ENCODE peak calls at places on chromosomes 3 and 15, in seven cellular contexts. One of them, this sample, is unnamed.

GRCh38 chr15:25710184-25710583 is 152.9 kb downstream of the ATP10A start:
- DNase-seq in lower lobe of right lung: peak; percentile 69
- DNase-seq in upper lobe of right lung: peak; percentile 83
- DNase-seq in thoracic aorta: no peak
- DNase-seq in mammary epithelial cell: no peak
- DNase-seq in psoas muscle: peak; percentile 60
- DNase-seq in SK-N-SH: peak; percentile 72
- DNase-seq in this sample: peak; percentile 63

GRCh38 chr15:56759450-56759845 is 26.1 kb upstream of the ZNF280D start:
- DNase-seq in lower lobe of right lung: no peak
- DNase-seq in upper lobe of right lung: no peak
- DNase-seq in thoracic aorta: no peak
- DNase-seq in mammary epithelial cell: peak; percentile 91
- DNase-seq in psoas muscle: peak; percentile 44
- DNase-seq in SK-N-SH: no peak
- DNase-seq in this sample: peak; percentile 18

GRCh38 chr3:10370429-10370828 is 49.5 kb upstream of the SEC13 start:
- DNase-seq in lower lobe of right lung: no peak
- DNase-seq in upper lobe of right lung: no peak
- DNase-seq in thoracic aorta: no peak
- DNase-seq in mammary epithelial cell: no peak
- DNase-seq in psoas muscle: no peak
- DNase-seq in SK-N-SH: peak; percentile 46
- DNase-seq in this sample: no peak

GRCh38 chr15:36737430-36737891 is 158.0 kb downstream of the CDIN1 start:
- DNase-seq in lower lobe of right lung: no peak
- DNase-seq in upper lobe of right lung: no peak
- DNase-seq in thoracic aorta: no peak
- DNase-seq in mammary epithelial cell: peak; percentile 47
- DNase-seq in psoas muscle: no peak
- DNase-seq in SK-N-SH: no peak
- DNase-seq in this sample: no peak

GRCh38 chr15:64810499-64811326 is 14.7 kb downstream of the PIF1 start:
- DNase-seq in lower lobe of right lung: no peak
- DNase-seq in upper lobe of right lung: no peak
- DNase-seq in thoracic aorta: no peak
- DNase-seq in mammary epithelial cell: no peak
- DNase-seq in psoas muscle: no peak
- DNase-seq in SK-N-SH: peak; percentile 19
- DNase-seq in this sample: no peak

GRCh38 chr15:55289573-55290360 is at the start of gene RAB27A:
- DNase-seq in lower lobe of right lung: peak; percentile 87
- DNase-seq in upper lobe of right lung: peak; percentile 92
- DNase-seq in thoracic aorta: no peak
- DNase-seq in mammary epithelial cell: peak; percentile 76
- DNase-seq in psoas muscle: peak; percentile 71
- DNase-seq in SK-N-SH: peak; percentile 85
- DNase-seq in this sample: peak; percentile 41

GRCh38 chr3:157104928-157105652 is 54.9 kb downstream of the CCNL1 start:
- DNase-seq in lower lobe of right lung: no peak
- DNase-seq in upper lobe of right lung: no peak
- DNase-seq in thoracic aorta: no peak
- DNase-seq in mammary epithelial cell: no peak
- DNase-seq in psoas muscle: no peak
- DNase-seq in SK-N-SH: no peak
- DNase-seq in this sample: no peak

GRCh38 chr15:29466292-29466691 is 196.7 kb upstream of the NSMCE3 start:
- DNase-seq in lower lobe of right lung: no peak
- DNase-seq in upper lobe of right lung: no peak
- DNase-seq in thoracic aorta: no peak
- DNase-seq in mammary epithelial cell: no peak
- DNase-seq in psoas muscle: no peak
- DNase-seq in SK-N-SH: no peak
- DNase-seq in this sample: no peak

GRCh38 chr3:176296066-176296597 is 901.1 kb downstream of the TBL1XR1 start:
- DNase-seq in lower lobe of right lung: no peak
- DNase-seq in upper lobe of right lung: no peak
- DNase-seq in thoracic aorta: no peak
- DNase-seq in mammary epithelial cell: no peak
- DNase-seq in psoas muscle: no peak
- DNase-seq in SK-N-SH: no peak
- DNase-seq in this sample: no peak

GRCh38 chr3:116000315-116000714 is 377.0 kb downstream of the GAP43 start:
- DNase-seq in lower lobe of right lung: no peak
- DNase-seq in upper lobe of right lung: no peak
- DNase-seq in thoracic aorta: no peak
- DNase-seq in mammary epithelial cell: peak; percentile 95
- DNase-seq in psoas muscle: no peak
- DNase-seq in SK-N-SH: no peak
- DNase-seq in this sample: no peak

GRCh38 chr15:53576841-53577240 is 182.6 kb downstream of the WDR72 start:
- DNase-seq in lower lobe of right lung: no peak
- DNase-seq in upper lobe of right lung: no peak
- DNase-seq in thoracic aorta: no peak
- DNase-seq in mammary epithelial cell: peak; percentile 8
- DNase-seq in psoas muscle: no peak
- DNase-seq in SK-N-SH: no peak
- DNase-seq in this sample: no peak

GRCh38 chr3:117603097-117603496 is 893.5 kb downstream of the TUSC7 start:
- DNase-seq in lower lobe of right lung: no peak
- DNase-seq in upper lobe of right lung: no peak
- DNase-seq in thoracic aorta: no peak
- DNase-seq in mammary epithelial cell: no peak
- DNase-seq in psoas muscle: no peak
- DNase-seq in SK-N-SH: no peak
- DNase-seq in this sample: no peak

GRCh38 chr3:43366880-43367279 is 80.5 kb downstream of the SNRK start:
- DNase-seq in lower lobe of right lung: no peak
- DNase-seq in upper lobe of right lung: no peak
- DNase-seq in thoracic aorta: no peak
- DNase-seq in mammary epithelial cell: no peak
- DNase-seq in psoas muscle: no peak
- DNase-seq in SK-N-SH: no peak
- DNase-seq in this sample: no peak

GRCh38 chr3:113166719-113167492 is 44.5 kb upstream of the BOC start:
- DNase-seq in lower lobe of right lung: no peak
- DNase-seq in upper lobe of right lung: no peak
- DNase-seq in thoracic aorta: no peak
- DNase-seq in mammary epithelial cell: peak; percentile 34
- DNase-seq in psoas muscle: peak; percentile 29
- DNase-seq in SK-N-SH: peak; percentile 57
- DNase-seq in this sample: no peak

GRCh38 chr15:98070132-98070531 is 109.6 kb downstream of the ARRDC4 start:
- DNase-seq in lower lobe of right lung: no peak
- DNase-seq in upper lobe of right lung: no peak
- DNase-seq in thoracic aorta: no peak
- DNase-seq in mammary epithelial cell: no peak
- DNase-seq in psoas muscle: no peak
- DNase-seq in SK-N-SH: no peak
- DNase-seq in this sample: no peak

GRCh38 chr3:132378048-132378762 is 39.1 kb upstream of the DNAJC13 start:
- DNase-seq in lower lobe of right lung: no peak
- DNase-seq in upper lobe of right lung: no peak
- DNase-seq in thoracic aorta: no peak
- DNase-seq in mammary epithelial cell: no peak
- DNase-seq in psoas muscle: no peak
- DNase-seq in SK-N-SH: no peak
- DNase-seq in this sample: no peak

GRCh38 chr3:138329127-138329983 is at the start of gene NME9:
- DNase-seq in lower lobe of right lung: peak; percentile 94
- DNase-seq in upper lobe of right lung: peak; percentile 94
- DNase-seq in thoracic aorta: peak; percentile 68
- DNase-seq in mammary epithelial cell: peak; percentile 52
- DNase-seq in psoas muscle: peak; percentile 86
- DNase-seq in SK-N-SH: peak; percentile 97
- DNase-seq in this sample: peak; percentile 93

GRCh38 chr3:102441832-102442231 is 7.0 kb downstream of the ZPLD1 start:
- DNase-seq in lower lobe of right lung: no peak
- DNase-seq in upper lobe of right lung: no peak
- DNase-seq in thoracic aorta: no peak
- DNase-seq in mammary epithelial cell: no peak
- DNase-seq in psoas muscle: no peak
- DNase-seq in SK-N-SH: no peak
- DNase-seq in this sample: no peak

GRCh38 chr3:30470566-30470965 is 135.8 kb upstream of the TGFBR2 start:
- DNase-seq in lower lobe of right lung: no peak
- DNase-seq in upper lobe of right lung: no peak
- DNase-seq in thoracic aorta: no peak
- DNase-seq in mammary epithelial cell: no peak
- DNase-seq in psoas muscle: no peak
- DNase-seq in SK-N-SH: no peak
- DNase-seq in this sample: no peak
- H3K4me3 ChIP-seq in lower lobe of right lung: no peak overlapping the region
- H3K4me3 ChIP-seq in upper lobe of right lung: no peak overlapping the region
- H3K4me3 ChIP-seq in thoracic aorta: no peak overlapping the region
- H3K4me3 ChIP-seq in mammary epithelial cell: no peak overlapping the region
- H3K4me3 ChIP-seq in psoas muscle: no peak overlapping the region
- H3K4me3 ChIP-seq in SK-N-SH: no peak overlapping the region
- H3K4me3 ChIP-seq in this sample: no peak overlapping the region

DNA sequence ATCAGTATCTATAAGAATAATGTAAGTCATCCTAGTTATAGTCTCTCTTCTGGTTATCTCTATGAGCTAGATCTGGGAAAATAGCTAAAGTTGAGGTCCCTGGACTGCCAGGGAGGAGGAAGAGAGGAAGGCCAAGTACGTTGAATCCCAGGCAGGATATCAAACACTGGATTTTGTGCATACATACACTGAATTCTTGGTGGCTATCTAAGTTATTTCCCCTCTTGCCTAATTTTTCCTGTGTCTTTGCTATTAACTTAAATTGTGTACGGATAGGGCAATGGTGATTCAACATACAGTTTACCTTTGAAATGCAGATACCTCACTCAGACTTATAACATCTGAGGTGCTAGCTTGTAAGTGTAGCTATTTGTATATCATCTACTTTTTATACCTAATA is 27.2 kb downstream of the FBXO22 start:
- DNase-seq in lower lobe of right lung: no peak
- DNase-seq in upper lobe of right lung: no peak
- DNase-seq in thoracic aorta: no peak
- DNase-seq in mammary epithelial cell: no peak
- DNase-seq in psoas muscle: no peak
- DNase-seq in SK-N-SH: no peak
- DNase-seq in this sample: no peak
- H3K36me3 ChIP-seq in lower lobe of right lung: peaks cover 51% of the 10 kb centered on the region
- H3K36me3 ChIP-seq in upper lobe of right lung: peaks cover 56% of the 10 kb centered on the region
- H3K36me3 ChIP-seq in thoracic aorta: peaks cover 15% of the 10 kb centered on the region
- H3K36me3 ChIP-seq in mammary epithelial cell: peaks cover 40% of the 10 kb centered on the region
- H3K36me3 ChIP-seq in psoas muscle: peaks cover 43% of the 10 kb centered on the region
- H3K36me3 ChIP-seq in SK-N-SH: peaks cover 78% of the 10 kb centered on the region
- H3K36me3 ChIP-seq in this sample: no peaks in the 10 kb centered on the region

DNA sequence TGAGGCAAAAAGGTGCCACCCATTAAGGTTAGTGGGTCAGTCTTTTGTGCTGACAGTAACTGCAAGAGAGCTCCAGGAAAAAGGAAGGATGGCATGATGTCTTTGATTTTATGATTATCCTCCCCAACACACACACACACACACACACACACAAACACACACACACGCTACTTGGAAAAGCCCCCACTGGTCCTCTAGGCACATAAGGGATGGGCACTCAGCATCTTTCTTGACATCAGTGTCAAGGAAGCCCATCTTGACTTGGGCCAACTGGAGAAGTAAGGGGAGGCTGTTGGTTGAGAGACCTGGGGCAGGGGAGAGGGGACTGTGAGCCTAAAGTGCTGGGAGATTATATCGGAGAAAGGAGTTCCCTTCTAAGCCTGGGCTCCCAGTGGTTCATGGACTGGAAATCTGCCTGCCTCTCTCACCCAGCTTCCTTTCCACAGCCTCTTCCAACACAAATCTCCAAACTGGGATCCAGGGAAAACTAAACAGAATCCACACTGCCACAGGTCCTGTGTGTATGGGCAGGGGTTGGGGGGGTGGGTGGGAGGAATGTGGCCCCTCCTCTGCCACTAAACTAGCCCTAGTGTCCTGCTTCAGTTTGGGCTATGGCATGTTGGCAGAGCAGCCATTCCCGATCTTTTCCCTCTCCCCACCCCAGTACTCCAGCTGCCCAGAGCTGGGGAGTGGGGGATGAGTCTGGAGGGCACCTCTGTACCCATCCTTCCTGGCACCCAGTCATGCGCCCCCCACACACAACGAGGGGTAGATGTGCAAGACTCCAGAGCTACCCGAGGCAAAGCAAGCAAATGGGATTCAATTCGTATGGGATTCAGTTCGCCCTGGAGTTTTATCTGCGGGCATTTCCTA is 1.6 kb downstream of the AMOTL2 start:
- DNase-seq in lower lobe of right lung: no peak
- DNase-seq in upper lobe of right lung: peak; percentile 56
- DNase-seq in thoracic aorta: no peak
- DNase-seq in mammary epithelial cell: no peak
- DNase-seq in psoas muscle: no peak
- DNase-seq in SK-N-SH: no peak
- DNase-seq in this sample: no peak
- H3K4me3 ChIP-seq in lower lobe of right lung: peak overlapping the region; percentile 80
- H3K4me3 ChIP-seq in upper lobe of right lung: peak overlapping the region; percentile 82
- H3K4me3 ChIP-seq in thoracic aorta: peak overlapping the region; percentile 93
- H3K4me3 ChIP-seq in mammary epithelial cell: peak overlapping the region; percentile 79
- H3K4me3 ChIP-seq in psoas muscle: peak overlapping the region; percentile 86
- H3K4me3 ChIP-seq in SK-N-SH: peak overlapping the region; percentile 80
- H3K4me3 ChIP-seq in this sample: peak overlapping the region; percentile 70

GRCh38 chr3:183984749-183985729 is 32.6 kb downstream of the ABCC5 start:
- DNase-seq in lower lobe of right lung: no peak
- DNase-seq in upper lobe of right lung: no peak
- DNase-seq in thoracic aorta: no peak
- DNase-seq in mammary epithelial cell: no peak
- DNase-seq in psoas muscle: no peak
- DNase-seq in SK-N-SH: no peak
- DNase-seq in this sample: no peak

GRCh38 chr3:183987014-183987600 is 30.6 kb downstream of the ABCC5 start:
- DNase-seq in lower lobe of right lung: no peak
- DNase-seq in upper lobe of right lung: no peak
- DNase-seq in thoracic aorta: no peak
- DNase-seq in mammary epithelial cell: no peak
- DNase-seq in psoas muscle: no peak
- DNase-seq in SK-N-SH: no peak
- DNase-seq in this sample: no peak

GRCh38 chr3:183980408-183980807 is 37.3 kb downstream of the ABCC5 start:
- DNase-seq in lower lobe of right lung: no peak
- DNase-seq in upper lobe of right lung: no peak
- DNase-seq in thoracic aorta: no peak
- DNase-seq in mammary epithelial cell: no peak
- DNase-seq in psoas muscle: peak; percentile 53
- DNase-seq in SK-N-SH: no peak
- DNase-seq in this sample: no peak

GRCh38 chr3:183981990-183982658 is 35.6 kb downstream of the ABCC5 start:
- DNase-seq in lower lobe of right lung: no peak
- DNase-seq in upper lobe of right lung: no peak
- DNase-seq in thoracic aorta: no peak
- DNase-seq in mammary epithelial cell: no peak
- DNase-seq in psoas muscle: no peak
- DNase-seq in SK-N-SH: no peak
- DNase-seq in this sample: no peak

DNA sequence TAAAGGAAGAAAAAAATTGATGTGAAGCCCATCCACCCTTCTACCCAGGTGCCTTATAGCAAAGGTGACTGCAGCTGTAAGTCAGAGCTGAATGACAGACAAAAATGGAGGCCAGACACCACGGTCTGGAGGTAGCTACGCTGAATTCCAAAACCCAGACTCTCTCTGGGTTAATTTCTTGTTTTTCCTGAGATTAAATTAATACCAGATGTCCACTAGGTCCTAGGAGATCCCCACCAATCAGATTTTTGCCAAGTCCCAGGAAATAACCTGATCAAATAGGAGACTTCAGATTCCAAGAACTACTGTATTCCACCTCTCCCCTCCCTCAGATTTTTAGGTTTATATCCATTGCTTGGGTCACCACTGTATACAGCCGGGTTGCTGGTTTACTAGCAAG is 33.3 kb downstream of the ABCC5 start:
- DNase-seq in lower lobe of right lung: no peak
- DNase-seq in upper lobe of right lung: no peak
- DNase-seq in thoracic aorta: no peak
- DNase-seq in mammary epithelial cell: no peak
- DNase-seq in psoas muscle: no peak
- DNase-seq in SK-N-SH: peak; percentile 70
- DNase-seq in this sample: no peak
- H3K36me3 ChIP-seq in lower lobe of right lung: peaks cover 87% of the 10 kb centered on the region
- H3K36me3 ChIP-seq in upper lobe of right lung: peaks cover 58% of the 10 kb centered on the region
- H3K36me3 ChIP-seq in thoracic aorta: peaks cover 37% of the 10 kb centered on the region
- H3K36me3 ChIP-seq in mammary epithelial cell: no peaks in the 10 kb centered on the region
- H3K36me3 ChIP-seq in psoas muscle: peaks cover 80% of the 10 kb centered on the region
- H3K36me3 ChIP-seq in SK-N-SH: peaks cover 59% of the 10 kb centered on the region
- H3K36me3 ChIP-seq in this sample: peaks cover 53% of the 10 kb centered on the region